ENCODE peak calls at places on chromosomes 6 and 20, in ten cellular contexts. One of them, this sample, is unnamed.

GRCh38 chr6:145091827-145092164 is 643.5 kb downstream of the EPM2A start:
- DNase-seq in WTC11: no peak
- DNase-seq in coronary artery: no peak
- DNase-seq in heart left ventricle: no peak
- DNase-seq in fibroblast of villous mesenchyme: no peak
- DNase-seq in mucosa of descending colon: no peak
- DNase-seq in GM06990: no peak
- DNase-seq in cardiac fibroblast: no peak
- DNase-seq in spleen: no peak
- DNase-seq in HCT116: no peak
- DNase-seq in this sample: no peak

GRCh38 chr6:101080597-101080996 is 199.5 kb upstream of the ASCC3 start:
- DNase-seq in coronary artery: no peak
- DNase-seq in spleen: no peak
- DNase-seq in fibroblast of villous mesenchyme: peak
- DNase-seq in HCT116: no peak
- DNase-seq in WTC11: no peak
- DNase-seq in GM06990: no peak
- DNase-seq in heart left ventricle: no peak
- DNase-seq in mucosa of descending colon: no peak
- DNase-seq in cardiac fibroblast: peak
- DNase-seq in this sample: peak

GRCh38 chr6:128882991-128883571 is at the start of gene LAMA2:
- DNase-seq in HCT116: no peak
- DNase-seq in mucosa of descending colon: peak
- DNase-seq in WTC11: peak
- DNase-seq in GM06990: peak
- DNase-seq in coronary artery: peak
- DNase-seq in cardiac fibroblast: peak
- DNase-seq in fibroblast of villous mesenchyme: peak
- DNase-seq in spleen: peak
- DNase-seq in heart left ventricle: peak
- DNase-seq in this sample: peak

GRCh38 chr20:63125581-63125892 is 90.4 kb downstream of the YTHDF1 start:
- DNase-seq in heart left ventricle: no peak
- DNase-seq in coronary artery: no peak
- DNase-seq in mucosa of descending colon: no peak
- DNase-seq in cardiac fibroblast: no peak
- DNase-seq in WTC11: no peak
- DNase-seq in spleen: no peak
- DNase-seq in GM06990: no peak
- DNase-seq in HCT116: no peak
- DNase-seq in fibroblast of villous mesenchyme: no peak
- DNase-seq in this sample: no peak

GRCh38 chr6:14292119-14292518 is 174.5 kb downstream of the CD83 start:
- DNase-seq in mucosa of descending colon: no peak
- DNase-seq in GM06990: no peak
- DNase-seq in WTC11: no peak
- DNase-seq in HCT116: no peak
- DNase-seq in spleen: no peak
- DNase-seq in fibroblast of villous mesenchyme: no peak
- DNase-seq in coronary artery: no peak
- DNase-seq in heart left ventricle: no peak
- DNase-seq in cardiac fibroblast: no peak
- DNase-seq in this sample: no peak

GRCh38 chr20:24084281-24084680 is 95.7 kb upstream of the GGTLC1 start:
- DNase-seq in spleen: no peak
- DNase-seq in WTC11: no peak
- DNase-seq in cardiac fibroblast: no peak
- DNase-seq in HCT116: no peak
- DNase-seq in fibroblast of villous mesenchyme: no peak
- DNase-seq in coronary artery: no peak
- DNase-seq in GM06990: no peak
- DNase-seq in heart left ventricle: no peak
- DNase-seq in mucosa of descending colon: no peak
- DNase-seq in this sample: no peak

GRCh38 chr6:130069471-130069870 is 51.1 kb downstream of the L3MBTL3 start:
- DNase-seq in fibroblast of villous mesenchyme: no peak
- DNase-seq in spleen: no peak
- DNase-seq in heart left ventricle: no peak
- DNase-seq in WTC11: no peak
- DNase-seq in cardiac fibroblast: no peak
- DNase-seq in mucosa of descending colon: no peak
- DNase-seq in GM06990: no peak
- DNase-seq in coronary artery: no peak
- DNase-seq in HCT116: no peak
- DNase-seq in this sample: peak

GRCh38 chr20:48102076-48102787 is 317.0 kb upstream of the SULF2 start:
- DNase-seq in fibroblast of villous mesenchyme: no peak
- DNase-seq in HCT116: no peak
- DNase-seq in mucosa of descending colon: no peak
- DNase-seq in heart left ventricle: no peak
- DNase-seq in GM06990: no peak
- DNase-seq in WTC11: no peak
- DNase-seq in spleen: no peak
- DNase-seq in cardiac fibroblast: no peak
- DNase-seq in coronary artery: no peak
- DNase-seq in this sample: no peak

GRCh38 chr20:59994697-59995122 is 36.5 kb downstream of the CDH26 start:
- DNase-seq in fibroblast of villous mesenchyme: no peak
- DNase-seq in mucosa of descending colon: no peak
- DNase-seq in WTC11: peak
- DNase-seq in coronary artery: no peak
- DNase-seq in heart left ventricle: peak
- DNase-seq in GM06990: no peak
- DNase-seq in spleen: no peak
- DNase-seq in cardiac fibroblast: peak
- DNase-seq in HCT116: peak
- DNase-seq in this sample: no peak

GRCh38 chr6:125984311-125984710 is 2.0 kb upstream of the TRMT11 start:
- DNase-seq in HCT116: no peak
- DNase-seq in fibroblast of villous mesenchyme: peak
- DNase-seq in coronary artery: no peak
- DNase-seq in heart left ventricle: no peak
- DNase-seq in mucosa of descending colon: no peak
- DNase-seq in GM06990: no peak
- DNase-seq in cardiac fibroblast: peak
- DNase-seq in WTC11: no peak
- DNase-seq in spleen: no peak
- DNase-seq in this sample: peak

GRCh38 chr20:9759392-9759791 is 79.5 kb downstream of the PAK5 start:
- DNase-seq in cardiac fibroblast: no peak
- DNase-seq in fibroblast of villous mesenchyme: no peak
- DNase-seq in WTC11: no peak
- DNase-seq in spleen: no peak
- DNase-seq in heart left ventricle: no peak
- DNase-seq in HCT116: no peak
- DNase-seq in coronary artery: no peak
- DNase-seq in GM06990: no peak
- DNase-seq in mucosa of descending colon: no peak
- DNase-seq in this sample: no peak

GRCh38 chr6:7411328-7411727 is 21.7 kb downstream of the RIOK1 start:
- DNase-seq in heart left ventricle: no peak
- DNase-seq in coronary artery: no peak
- DNase-seq in HCT116: no peak
- DNase-seq in mucosa of descending colon: no peak
- DNase-seq in spleen: no peak
- DNase-seq in GM06990: no peak
- DNase-seq in WTC11: no peak
- DNase-seq in fibroblast of villous mesenchyme: no peak
- DNase-seq in cardiac fibroblast: no peak
- DNase-seq in this sample: no peak

GRCh38 chr6:130958468-130958867 is 104.6 kb downstream of the EPB41L2 start:
- DNase-seq in heart left ventricle: no peak
- DNase-seq in GM06990: no peak
- DNase-seq in HCT116: no peak
- DNase-seq in WTC11: no peak
- DNase-seq in fibroblast of villous mesenchyme: peak
- DNase-seq in cardiac fibroblast: peak
- DNase-seq in spleen: no peak
- DNase-seq in mucosa of descending colon: no peak
- DNase-seq in coronary artery: no peak
- DNase-seq in this sample: peak

GRCh38 chr20:49285233-49285668 is 7.4 kb upstream of the ZNFX1 start:
- DNase-seq in WTC11: no peak
- DNase-seq in coronary artery: no peak
- DNase-seq in spleen: no peak
- DNase-seq in mucosa of descending colon: no peak
- DNase-seq in cardiac fibroblast: no peak
- DNase-seq in fibroblast of villous mesenchyme: no peak
- DNase-seq in GM06990: no peak
- DNase-seq in HCT116: no peak
- DNase-seq in heart left ventricle: no peak
- DNase-seq in this sample: no peak

GRCh38 chr6:75947935-75948334 is 124.5 kb downstream of the IMPG1 start:
- DNase-seq in spleen: no peak
- DNase-seq in coronary artery: no peak
- DNase-seq in mucosa of descending colon: no peak
- DNase-seq in heart left ventricle: no peak
- DNase-seq in fibroblast of villous mesenchyme: no peak
- DNase-seq in WTC11: no peak
- DNase-seq in cardiac fibroblast: no peak
- DNase-seq in GM06990: no peak
- DNase-seq in HCT116: no peak
- DNase-seq in this sample: no peak

DNA sequence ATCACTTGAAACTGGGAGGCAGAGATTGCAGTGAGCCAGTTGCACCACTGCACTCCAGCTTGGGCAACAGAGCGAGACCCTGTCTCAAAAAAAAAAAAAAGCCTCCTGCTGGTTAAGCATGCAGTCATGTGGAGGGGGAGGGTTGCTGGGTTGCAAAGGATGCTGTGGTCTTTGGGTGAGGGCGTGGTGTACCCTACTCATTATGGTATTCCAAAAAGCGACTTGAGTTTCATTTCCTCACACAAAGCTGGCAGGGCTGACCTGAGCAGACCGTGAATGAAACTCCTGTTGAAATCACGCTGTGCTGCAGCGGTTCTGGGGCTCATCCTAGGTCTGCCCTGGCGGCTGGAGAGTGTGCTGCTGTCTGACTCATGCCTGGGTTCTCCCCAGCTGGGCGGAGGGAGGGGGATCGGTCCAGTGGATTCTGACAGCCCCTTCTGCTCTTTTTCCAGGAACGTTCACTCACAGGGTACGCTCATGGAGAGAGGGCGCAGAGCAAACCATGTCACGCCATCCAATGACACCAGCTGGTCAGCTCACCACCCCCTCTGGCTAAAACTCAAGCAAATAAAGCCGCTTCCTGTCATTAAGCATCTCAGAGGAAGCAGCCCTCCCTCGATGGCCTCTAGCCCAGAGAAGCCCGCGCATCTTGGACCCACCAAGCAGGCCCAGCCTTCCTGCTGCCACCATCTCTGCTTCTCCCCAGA is 166.2 kb downstream of the SCML4 start:
- DNase-seq in fibroblast of villous mesenchyme: peak
- DNase-seq in mucosa of descending colon: peak
- DNase-seq in GM06990: peak
- DNase-seq in HCT116: no peak
- DNase-seq in heart left ventricle: peak
- DNase-seq in coronary artery: no peak
- DNase-seq in WTC11: no peak
- DNase-seq in spleen: peak
- DNase-seq in cardiac fibroblast: peak
- DNase-seq in this sample: peak
- TF ChIP-seq CTCF in fibroblast of villous mesenchyme: peak
- TF ChIP-seq CTCF in mucosa of descending colon: no peak
- TF ChIP-seq CTCF in GM06990: peak
- TF ChIP-seq CTCF in HCT116: no peak
- TF ChIP-seq CTCF in heart left ventricle: no peak
- TF ChIP-seq CTCF in coronary artery: no peak
- TF ChIP-seq CTCF in WTC11: no peak
- TF ChIP-seq CTCF in spleen: no peak
- TF ChIP-seq CTCF in cardiac fibroblast: peak
- TF ChIP-seq CTCF in this sample: no peak

GRCh38 chr6:28868873-28869272 is 54.9 kb downstream of the TRIM27 start:
- DNase-seq in WTC11: no peak
- DNase-seq in fibroblast of villous mesenchyme: no peak
- DNase-seq in mucosa of descending colon: no peak
- DNase-seq in spleen: no peak
- DNase-seq in GM06990: no peak
- DNase-seq in heart left ventricle: no peak
- DNase-seq in coronary artery: no peak
- DNase-seq in cardiac fibroblast: no peak
- DNase-seq in HCT116: no peak
- DNase-seq in this sample: no peak
- TF ChIP-seq CTCF in WTC11: no peak
- TF ChIP-seq CTCF in fibroblast of villous mesenchyme: no peak
- TF ChIP-seq CTCF in mucosa of descending colon: no peak
- TF ChIP-seq CTCF in spleen: no peak
- TF ChIP-seq CTCF in GM06990: no peak
- TF ChIP-seq CTCF in heart left ventricle: no peak
- TF ChIP-seq CTCF in coronary artery: no peak
- TF ChIP-seq CTCF in cardiac fibroblast: no peak
- TF ChIP-seq CTCF in HCT116: no peak
- TF ChIP-seq CTCF in this sample: no peak

GRCh38 chr6:88165877-88166492 is at the start of gene CNR1:
- DNase-seq in GM06990: peak
- DNase-seq in heart left ventricle: peak
- DNase-seq in HCT116: no peak
- DNase-seq in spleen: peak
- DNase-seq in mucosa of descending colon: peak
- DNase-seq in fibroblast of villous mesenchyme: peak
- DNase-seq in WTC11: peak
- DNase-seq in cardiac fibroblast: peak
- DNase-seq in coronary artery: no peak
- DNase-seq in this sample: peak
- TF ChIP-seq CTCF in GM06990: peak
- TF ChIP-seq CTCF in heart left ventricle: no peak
- TF ChIP-seq CTCF in HCT116: no peak
- TF ChIP-seq CTCF in spleen: no peak
- TF ChIP-seq CTCF in mucosa of descending colon: no peak
- TF ChIP-seq CTCF in fibroblast of villous mesenchyme: no peak
- TF ChIP-seq CTCF in WTC11: no peak
- TF ChIP-seq CTCF in cardiac fibroblast: no peak
- TF ChIP-seq CTCF in coronary artery: no peak
- TF ChIP-seq CTCF in this sample: no peak

DNA sequence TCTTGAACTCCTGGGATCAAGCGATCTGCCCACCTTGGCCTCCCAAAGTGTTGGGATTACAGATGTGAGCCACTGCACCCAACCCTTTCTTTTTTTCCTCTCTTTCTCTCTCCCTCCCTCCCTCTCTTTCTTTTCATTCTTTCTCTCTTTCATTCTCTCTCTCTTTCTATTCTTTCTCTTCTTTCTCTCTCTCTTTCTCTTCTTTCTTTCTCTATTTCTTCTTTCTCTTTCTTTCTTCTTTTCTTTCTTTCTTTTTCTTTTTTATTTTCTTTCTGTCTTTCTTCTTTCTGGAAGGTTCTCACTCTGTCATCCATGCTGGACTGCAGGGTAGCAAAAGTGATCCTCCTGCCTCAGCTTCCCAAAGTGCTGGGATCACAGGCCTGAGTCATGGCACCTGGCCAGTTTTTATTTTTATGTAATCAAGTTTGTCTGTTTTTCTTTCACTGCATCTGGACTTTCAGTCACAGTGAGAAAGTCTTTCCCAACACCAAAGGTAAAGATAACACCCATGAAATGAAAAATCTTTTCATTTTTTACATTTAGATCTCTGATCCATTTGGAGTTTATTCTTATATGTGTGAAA is 20.2 kb upstream of the BCLAF1 start:
- DNase-seq in WTC11: no peak
- DNase-seq in coronary artery: no peak
- DNase-seq in fibroblast of villous mesenchyme: no peak
- DNase-seq in cardiac fibroblast: no peak
- DNase-seq in GM06990: no peak
- DNase-seq in mucosa of descending colon: no peak
- DNase-seq in spleen: no peak
- DNase-seq in HCT116: no peak
- DNase-seq in heart left ventricle: no peak
- DNase-seq in this sample: no peak
- TF ChIP-seq CTCF in WTC11: no peak
- TF ChIP-seq CTCF in coronary artery: no peak
- TF ChIP-seq CTCF in fibroblast of villous mesenchyme: no peak
- TF ChIP-seq CTCF in cardiac fibroblast: no peak
- TF ChIP-seq CTCF in GM06990: no peak
- TF ChIP-seq CTCF in mucosa of descending colon: no peak
- TF ChIP-seq CTCF in spleen: no peak
- TF ChIP-seq CTCF in HCT116: no peak
- TF ChIP-seq CTCF in heart left ventricle: no peak
- TF ChIP-seq CTCF in this sample: no peak

This sample was measured in fibroblast of pulmonary artery.